ENCODE peak calls at places on chromosomes 4 and X, in nine cellular contexts. One of them, this sample, is unnamed.

GRCh38 chr4:18318682-18319410 is 297.3 kb upstream of the LCORL start:
- DNase-seq in NCI-H1417: no peak
- DNase-seq in NCI-H1694: no peak
- DNase-seq in OCI-M1: peak
- DNase-seq in NCI-H146: peak
- DNase-seq in AG08395: no peak
- DNase-seq in pulmonary artery endothelial cell: peak
- DNase-seq in activated CD4-positive, CD25-positive, alpha-beta regulatory T cell treated with anti-CD3 and anti-CD28 coated beads, Interleukin-2, amount 50 U/mL, for 16 hours: no peak
- DNase-seq in activated CD4-positive, alpha-beta T cell treated with anti-CD3 and anti-CD28 coated beads, Interleukin-2, amount 10 ng/mL, durations not matched to agents 7 days and 5 days: no peak
- DNase-seq in this sample: peak

GRCh38 chrX:150693782-150694574 is 782 bp downstream of the MTMR1 start:
- DNase-seq in NCI-H1417: peak
- DNase-seq in NCI-H1694: no peak
- DNase-seq in OCI-M1: peak
- DNase-seq in NCI-H146: peak
- DNase-seq in AG08395: peak
- DNase-seq in pulmonary artery endothelial cell: no peak
- DNase-seq in activated CD4-positive, CD25-positive, alpha-beta regulatory T cell treated with anti-CD3 and anti-CD28 coated beads, Interleukin-2, amount 50 U/mL, for 16 hours: peak
- DNase-seq in activated CD4-positive, alpha-beta T cell treated with anti-CD3 and anti-CD28 coated beads, Interleukin-2, amount 10 ng/mL, durations not matched to agents 7 days and 5 days: peak
- DNase-seq in this sample: peak

GRCh38 chrX:13128104-13128503 is 83.7 kb upstream of the FAM9C start:
- DNase-seq in NCI-H1417: no peak
- DNase-seq in NCI-H1694: no peak
- DNase-seq in OCI-M1: peak
- DNase-seq in NCI-H146: no peak
- DNase-seq in AG08395: peak
- DNase-seq in pulmonary artery endothelial cell: no peak
- DNase-seq in activated CD4-positive, CD25-positive, alpha-beta regulatory T cell treated with anti-CD3 and anti-CD28 coated beads, Interleukin-2, amount 50 U/mL, for 16 hours: no peak
- DNase-seq in activated CD4-positive, alpha-beta T cell treated with anti-CD3 and anti-CD28 coated beads, Interleukin-2, amount 10 ng/mL, durations not matched to agents 7 days and 5 days: no peak
- DNase-seq in this sample: no peak

GRCh38 chr4:101284546-101284945 is 62.8 kb downstream of the PPP3CA start:
- DNase-seq in NCI-H1417: no peak
- DNase-seq in NCI-H1694: no peak
- DNase-seq in OCI-M1: no peak
- DNase-seq in NCI-H146: no peak
- DNase-seq in AG08395: no peak
- DNase-seq in pulmonary artery endothelial cell: peak
- DNase-seq in activated CD4-positive, CD25-positive, alpha-beta regulatory T cell treated with anti-CD3 and anti-CD28 coated beads, Interleukin-2, amount 50 U/mL, for 16 hours: no peak
- DNase-seq in activated CD4-positive, alpha-beta T cell treated with anti-CD3 and anti-CD28 coated beads, Interleukin-2, amount 10 ng/mL, durations not matched to agents 7 days and 5 days: no peak
- DNase-seq in this sample: no peak

GRCh38 chrX:16785247-16786138 is 773 bp upstream of the TXLNG start:
- DNase-seq in NCI-H1417: peak
- DNase-seq in NCI-H1694: no peak
- DNase-seq in OCI-M1: no peak
- DNase-seq in NCI-H146: peak
- DNase-seq in AG08395: no peak
- DNase-seq in pulmonary artery endothelial cell: no peak
- DNase-seq in activated CD4-positive, CD25-positive, alpha-beta regulatory T cell treated with anti-CD3 and anti-CD28 coated beads, Interleukin-2, amount 50 U/mL, for 16 hours: no peak
- DNase-seq in activated CD4-positive, alpha-beta T cell treated with anti-CD3 and anti-CD28 coated beads, Interleukin-2, amount 10 ng/mL, durations not matched to agents 7 days and 5 days: peak
- DNase-seq in this sample: no peak

GRCh38 chr4:65437102-65437501 is 233.2 kb downstream of the EPHA5 start:
- DNase-seq in NCI-H1417: no peak
- DNase-seq in NCI-H1694: no peak
- DNase-seq in OCI-M1: no peak
- DNase-seq in NCI-H146: no peak
- DNase-seq in AG08395: no peak
- DNase-seq in pulmonary artery endothelial cell: peak
- DNase-seq in activated CD4-positive, CD25-positive, alpha-beta regulatory T cell treated with anti-CD3 and anti-CD28 coated beads, Interleukin-2, amount 50 U/mL, for 16 hours: no peak
- DNase-seq in activated CD4-positive, alpha-beta T cell treated with anti-CD3 and anti-CD28 coated beads, Interleukin-2, amount 10 ng/mL, durations not matched to agents 7 days and 5 days: no peak
- DNase-seq in this sample: no peak

GRCh38 chr4:141642711-141643110 is 6.3 kb downstream of the IL15 start:
- DNase-seq in NCI-H1417: no peak
- DNase-seq in NCI-H1694: no peak
- DNase-seq in OCI-M1: no peak
- DNase-seq in NCI-H146: no peak
- DNase-seq in AG08395: no peak
- DNase-seq in pulmonary artery endothelial cell: no peak
- DNase-seq in activated CD4-positive, CD25-positive, alpha-beta regulatory T cell treated with anti-CD3 and anti-CD28 coated beads, Interleukin-2, amount 50 U/mL, for 16 hours: no peak
- DNase-seq in activated CD4-positive, alpha-beta T cell treated with anti-CD3 and anti-CD28 coated beads, Interleukin-2, amount 10 ng/mL, durations not matched to agents 7 days and 5 days: no peak
- DNase-seq in this sample: peak

GRCh38 chr4:26459756-26460530 is 30.3 kb downstream of the CCKAR start:
- DNase-seq in NCI-H1417: no peak
- DNase-seq in NCI-H1694: no peak
- DNase-seq in OCI-M1: no peak
- DNase-seq in NCI-H146: no peak
- DNase-seq in AG08395: peak
- DNase-seq in pulmonary artery endothelial cell: no peak
- DNase-seq in activated CD4-positive, CD25-positive, alpha-beta regulatory T cell treated with anti-CD3 and anti-CD28 coated beads, Interleukin-2, amount 50 U/mL, for 16 hours: no peak
- DNase-seq in activated CD4-positive, alpha-beta T cell treated with anti-CD3 and anti-CD28 coated beads, Interleukin-2, amount 10 ng/mL, durations not matched to agents 7 days and 5 days: no peak
- DNase-seq in this sample: no peak

GRCh38 chrX:151801980-151802379 is 67.4 kb downstream of the CNGA2 start:
- DNase-seq in NCI-H1417: no peak
- DNase-seq in NCI-H1694: no peak
- DNase-seq in OCI-M1: peak
- DNase-seq in NCI-H146: no peak
- DNase-seq in AG08395: no peak
- DNase-seq in pulmonary artery endothelial cell: no peak
- DNase-seq in activated CD4-positive, CD25-positive, alpha-beta regulatory T cell treated with anti-CD3 and anti-CD28 coated beads, Interleukin-2, amount 50 U/mL, for 16 hours: no peak
- DNase-seq in activated CD4-positive, alpha-beta T cell treated with anti-CD3 and anti-CD28 coated beads, Interleukin-2, amount 10 ng/mL, durations not matched to agents 7 days and 5 days: no peak
- DNase-seq in this sample: no peak

GRCh38 chr4:48546336-48546735 is 56.3 kb downstream of the ZAR1 start:
- DNase-seq in NCI-H1417: peak
- DNase-seq in NCI-H1694: peak
- DNase-seq in OCI-M1: peak
- DNase-seq in NCI-H146: peak
- DNase-seq in AG08395: peak
- DNase-seq in pulmonary artery endothelial cell: no peak
- DNase-seq in activated CD4-positive, CD25-positive, alpha-beta regulatory T cell treated with anti-CD3 and anti-CD28 coated beads, Interleukin-2, amount 50 U/mL, for 16 hours: no peak
- DNase-seq in activated CD4-positive, alpha-beta T cell treated with anti-CD3 and anti-CD28 coated beads, Interleukin-2, amount 10 ng/mL, durations not matched to agents 7 days and 5 days: peak
- DNase-seq in this sample: no peak

GRCh38 chrX:16771483-16772398 is 14.5 kb upstream of the TXLNG start:
- DNase-seq in NCI-H1417: peak
- DNase-seq in NCI-H1694: no peak
- DNase-seq in OCI-M1: peak
- DNase-seq in NCI-H146: peak
- DNase-seq in AG08395: no peak
- DNase-seq in pulmonary artery endothelial cell: no peak
- DNase-seq in activated CD4-positive, CD25-positive, alpha-beta regulatory T cell treated with anti-CD3 and anti-CD28 coated beads, Interleukin-2, amount 50 U/mL, for 16 hours: no peak
- DNase-seq in activated CD4-positive, alpha-beta T cell treated with anti-CD3 and anti-CD28 coated beads, Interleukin-2, amount 10 ng/mL, durations not matched to agents 7 days and 5 days: no peak
- DNase-seq in this sample: peak

GRCh38 chrX:113275769-113276168 is 435.1 kb upstream of the AMOT start:
- DNase-seq in NCI-H1417: no peak
- DNase-seq in NCI-H1694: no peak
- DNase-seq in OCI-M1: peak
- DNase-seq in NCI-H146: no peak
- DNase-seq in AG08395: no peak
- DNase-seq in pulmonary artery endothelial cell: no peak
- DNase-seq in activated CD4-positive, CD25-positive, alpha-beta regulatory T cell treated with anti-CD3 and anti-CD28 coated beads, Interleukin-2, amount 50 U/mL, for 16 hours: no peak
- DNase-seq in activated CD4-positive, alpha-beta T cell treated with anti-CD3 and anti-CD28 coated beads, Interleukin-2, amount 10 ng/mL, durations not matched to agents 7 days and 5 days: no peak
- DNase-seq in this sample: no peak

This sample was measured in NCI-H510A.